ENCODE peak calls at places on chromosomes 6 and 20, in five cellular contexts. One of them, this sample, is unnamed.

GRCh38 chr6:72182337-72183246 is 296.2 kb downstream of the RIMS1 start:
- DNase-seq in GM04503: no peak
- DNase-seq in amygdala: peak
- DNase-seq in A549: peak
- DNase-seq in heart left ventricle: no peak
- DNase-seq in this sample: peak

GRCh38 chr6:6560909-6561308 is 27.6 kb upstream of the LY86 start:
- DNase-seq in heart left ventricle: no peak
- DNase-seq in GM04503: no peak
- DNase-seq in amygdala: no peak
- DNase-seq in A549: no peak
- DNase-seq in this sample: no peak

GRCh38 chr20:36620917-36621316 is 15.3 kb downstream of the RAB5IF start:
- DNase-seq in GM04503: no peak
- DNase-seq in A549: no peak
- DNase-seq in heart left ventricle: no peak
- DNase-seq in amygdala: no peak
- DNase-seq in this sample: no peak

GRCh38 chr6:44735631-44735963 is 348.1 kb downstream of the CDC5L start:
- DNase-seq in A549: no peak
- DNase-seq in GM04503: no peak
- DNase-seq in heart left ventricle: no peak
- DNase-seq in amygdala: no peak
- DNase-seq in this sample: peak

GRCh38 chr20:755931-756330 is 12.4 kb downstream of the SLC52A3 start:
- DNase-seq in amygdala: no peak
- DNase-seq in heart left ventricle: no peak
- DNase-seq in A549: no peak
- DNase-seq in GM04503: no peak
- DNase-seq in this sample: no peak

GRCh38 chr20:20754758-20755157 is 42.3 kb upstream of the RALGAPA2 start:
- DNase-seq in amygdala: no peak
- DNase-seq in GM04503: no peak
- DNase-seq in A549: no peak
- DNase-seq in heart left ventricle: no peak
- DNase-seq in this sample: no peak

GRCh38 chr6:137416376-137417109 is 77.7 kb downstream of the OLIG3 start:
- DNase-seq in A549: no peak
- DNase-seq in GM04503: peak
- DNase-seq in amygdala: no peak
- DNase-seq in heart left ventricle: no peak
- DNase-seq in this sample: no peak

GRCh38 chr20:32190608-32191415 is 16.7 kb downstream of the PLAGL2 start:
- DNase-seq in amygdala: no peak
- DNase-seq in A549: no peak
- DNase-seq in heart left ventricle: no peak
- DNase-seq in GM04503: no peak
- DNase-seq in this sample: no peak

GRCh38 chr20:62937353-62938104 is 418 bp upstream of the GID8 start:
- DNase-seq in A549: peak
- DNase-seq in GM04503: no peak
- DNase-seq in amygdala: peak
- DNase-seq in heart left ventricle: peak
- DNase-seq in this sample: peak

GRCh38 chr20:17635846-17636245 is 46.2 kb downstream of the RRBP1 start:
- DNase-seq in heart left ventricle: no peak
- DNase-seq in GM04503: no peak
- DNase-seq in amygdala: no peak
- DNase-seq in A549: no peak
- DNase-seq in this sample: no peak

GRCh38 chr6:14309516-14309915 is 191.9 kb downstream of the CD83 start:
- DNase-seq in GM04503: no peak
- DNase-seq in amygdala: no peak
- DNase-seq in A549: no peak
- DNase-seq in heart left ventricle: no peak
- DNase-seq in this sample: no peak

GRCh38 chr6:134447883-134448387 is 130.0 kb upstream of the SGK1 start:
- DNase-seq in A549: no peak
- DNase-seq in GM04503: peak
- DNase-seq in amygdala: no peak
- DNase-seq in heart left ventricle: no peak
- DNase-seq in this sample: no peak

GRCh38 chr6:133918208-133918930 is 29.5 kb downstream of the TCF21 start:
- DNase-seq in heart left ventricle: no peak
- DNase-seq in GM04503: no peak
- DNase-seq in amygdala: no peak
- DNase-seq in A549: no peak
- DNase-seq in this sample: no peak

GRCh38 chr6:44609051-44609612 is 221.6 kb downstream of the CDC5L start:
- DNase-seq in amygdala: no peak
- DNase-seq in heart left ventricle: no peak
- DNase-seq in A549: no peak
- DNase-seq in GM04503: no peak
- DNase-seq in this sample: no peak

GRCh38 chr20:6622041-6622440 is 145.4 kb upstream of the BMP2 start:
- DNase-seq in A549: no peak
- DNase-seq in amygdala: no peak
- DNase-seq in heart left ventricle: no peak
- DNase-seq in GM04503: no peak
- DNase-seq in this sample: no peak

GRCh38 chr20:8043687-8044278 is 24.2 kb upstream of the TMX4 start:
- DNase-seq in heart left ventricle: no peak
- DNase-seq in amygdala: no peak
- DNase-seq in GM04503: no peak
- DNase-seq in A549: peak
- DNase-seq in this sample: no peak

GRCh38 chr20:32080783-32081182 is 28.7 kb upstream of the TM9SF4 start:
- DNase-seq in A549: no peak
- DNase-seq in heart left ventricle: no peak
- DNase-seq in GM04503: no peak
- DNase-seq in amygdala: no peak
- DNase-seq in this sample: no peak

GRCh38 chr6:122610690-122611455 is 668 bp downstream of the PKIB start:
- DNase-seq in heart left ventricle: no peak
- DNase-seq in A549: peak
- DNase-seq in GM04503: no peak
- DNase-seq in amygdala: peak
- DNase-seq in this sample: peak

GRCh38 chr6:21953831-21954801 is 342.7 kb downstream of the PRL start:
- DNase-seq in A549: no peak
- DNase-seq in amygdala: peak
- DNase-seq in GM04503: no peak
- DNase-seq in heart left ventricle: no peak
- DNase-seq in this sample: no peak

GRCh38 chr6:96520039-96520850 is 1.4 kb upstream of the UFL1 start:
- DNase-seq in GM04503: no peak
- DNase-seq in A549: peak
- DNase-seq in heart left ventricle: no peak
- DNase-seq in amygdala: no peak
- DNase-seq in this sample: no peak

GRCh38 chr20:61333484-61334108 is 81.5 kb downstream of the CDH4 start:
- DNase-seq in GM04503: no peak
- DNase-seq in amygdala: no peak
- DNase-seq in heart left ventricle: no peak
- DNase-seq in A549: no peak
- DNase-seq in this sample: no peak

GRCh38 chr6:22362361-22362760 is 65.5 kb upstream of the PRL start:
- DNase-seq in GM04503: no peak
- DNase-seq in heart left ventricle: no peak
- DNase-seq in amygdala: no peak
- DNase-seq in A549: no peak
- DNase-seq in this sample: no peak

GRCh38 chr20:25571240-25571639 is 14.1 kb downstream of the NINL start:
- DNase-seq in heart left ventricle: no peak
- DNase-seq in GM04503: no peak
- DNase-seq in A549: no peak
- DNase-seq in amygdala: no peak
- DNase-seq in this sample: no peak

This sample was measured in stimulated activated naive B cell treated with anti-CD40 and anti-IgM and Interleukin-4, amounts not matched to agents 10 μg/mL and 1 μg/mL and 100 μg/mL, for 72 hours.